ENCODE peak calls at places on chromosomes 1 and 21, in ten cellular contexts. One of them, this sample, is unnamed.

GRCh38 chr1:213779228-213779627 is 208.5 kb upstream of the PROX1 start:
- DNase-seq in lower lobe of right lung: no peak
- DNase-seq in GM13976: no peak
- DNase-seq in upper lobe of right lung: no peak
- DNase-seq in A549: peak; percentile 26
- DNase-seq in omental fat pad: no peak
- DNase-seq in neural crest cell: no peak
- DNase-seq in kidney: no peak
- DNase-seq in BJ: no peak
- DNase-seq in bronchial epithelial cell: peak; percentile 86
- DNase-seq in this sample: no peak

GRCh38 chr21:38953516-38953915 is 147.8 kb downstream of the ETS2 start:
- DNase-seq in lower lobe of right lung: no peak
- DNase-seq in GM13976: no peak
- DNase-seq in upper lobe of right lung: no peak
- DNase-seq in A549: no peak
- DNase-seq in omental fat pad: no peak
- DNase-seq in neural crest cell: no peak
- DNase-seq in kidney: no peak
- DNase-seq in BJ: no peak
- DNase-seq in bronchial epithelial cell: no peak
- DNase-seq in this sample: no peak

GRCh38 chr1:77489910-77490309 is 192.5 kb downstream of the ZZZ3 start:
- DNase-seq in lower lobe of right lung: no peak
- DNase-seq in GM13976: no peak
- DNase-seq in upper lobe of right lung: no peak
- DNase-seq in A549: no peak
- DNase-seq in omental fat pad: no peak
- DNase-seq in neural crest cell: no peak
- DNase-seq in kidney: no peak
- DNase-seq in BJ: peak; percentile 35
- DNase-seq in bronchial epithelial cell: no peak
- DNase-seq in this sample: no peak

GRCh38 chr21:17542371-17542992 is 29.6 kb downstream of the CXADR start:
- DNase-seq in lower lobe of right lung: no peak
- DNase-seq in GM13976: no peak
- DNase-seq in upper lobe of right lung: no peak
- DNase-seq in A549: peak; percentile 37
- DNase-seq in omental fat pad: no peak
- DNase-seq in neural crest cell: no peak
- DNase-seq in kidney: no peak
- DNase-seq in BJ: no peak
- DNase-seq in bronchial epithelial cell: no peak
- DNase-seq in this sample: no peak

GRCh38 chr1:194807530-194808220 is 1621.3 kb upstream of the B3GALT2 start:
- DNase-seq in lower lobe of right lung: no peak
- DNase-seq in GM13976: no peak
- DNase-seq in upper lobe of right lung: no peak
- DNase-seq in A549: no peak
- DNase-seq in omental fat pad: no peak
- DNase-seq in neural crest cell: no peak
- DNase-seq in kidney: no peak
- DNase-seq in BJ: no peak
- DNase-seq in bronchial epithelial cell: no peak
- DNase-seq in this sample: no peak

GRCh38 chr1:110163591-110163990 is 13.3 kb downstream of the SLC6A17 start:
- DNase-seq in lower lobe of right lung: no peak
- DNase-seq in GM13976: no peak
- DNase-seq in upper lobe of right lung: no peak
- DNase-seq in A549: no peak
- DNase-seq in omental fat pad: no peak
- DNase-seq in neural crest cell: no peak
- DNase-seq in kidney: no peak
- DNase-seq in BJ: no peak
- DNase-seq in bronchial epithelial cell: no peak
- DNase-seq in this sample: no peak

GRCh38 chr1:121516279-121516967 is 331.6 kb downstream of the SRGAP2C start:
- DNase-seq in lower lobe of right lung: peak; percentile 67
- DNase-seq in GM13976: no peak
- DNase-seq in upper lobe of right lung: peak; percentile 65
- DNase-seq in A549: no peak
- DNase-seq in omental fat pad: no peak
- DNase-seq in neural crest cell: no peak
- DNase-seq in kidney: no peak
- DNase-seq in BJ: no peak
- DNase-seq in bronchial epithelial cell: no peak
- DNase-seq in this sample: no peak

GRCh38 chr1:200659269-200659668 is 10.4 kb downstream of the DDX59 start:
- DNase-seq in lower lobe of right lung: no peak
- DNase-seq in GM13976: no peak
- DNase-seq in upper lobe of right lung: no peak
- DNase-seq in A549: no peak
- DNase-seq in omental fat pad: no peak
- DNase-seq in neural crest cell: no peak
- DNase-seq in kidney: no peak
- DNase-seq in BJ: no peak
- DNase-seq in bronchial epithelial cell: peak; percentile 99
- DNase-seq in this sample: peak; percentile 44

DNA sequence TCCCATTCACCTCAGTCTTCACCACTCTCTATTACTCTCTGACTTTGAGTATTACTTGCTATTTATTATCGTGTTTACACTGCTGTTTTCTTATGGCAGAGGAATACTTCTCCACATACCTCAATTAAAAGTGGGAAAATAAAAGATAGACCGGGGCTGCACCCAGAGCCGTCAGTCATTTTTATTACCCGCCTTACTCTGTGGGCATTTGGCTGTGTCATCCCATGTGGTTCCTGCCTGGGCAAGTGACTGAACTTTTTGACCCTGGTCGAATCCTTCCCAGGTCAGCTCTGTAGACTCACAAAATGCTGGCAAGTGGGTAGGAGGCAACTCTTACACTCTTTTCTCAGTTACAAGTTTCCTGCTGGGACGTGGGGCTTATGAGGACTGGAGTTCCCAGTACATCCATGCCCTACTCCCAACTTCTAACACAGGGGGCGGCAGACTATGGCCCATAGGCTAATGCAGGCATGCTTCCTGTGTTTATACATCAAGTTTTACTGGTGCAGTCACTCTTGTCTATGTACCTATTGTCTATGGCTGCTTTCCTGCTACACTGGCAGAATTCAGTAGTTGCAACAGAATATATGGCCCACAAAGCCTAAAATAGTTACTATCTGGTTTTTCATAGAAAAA is 69.5 kb upstream of the KCND3 start:
- DNase-seq in lower lobe of right lung: no peak
- DNase-seq in GM13976: no peak
- DNase-seq in upper lobe of right lung: no peak
- DNase-seq in A549: no peak
- DNase-seq in omental fat pad: no peak
- DNase-seq in neural crest cell: no peak
- DNase-seq in kidney: no peak
- DNase-seq in BJ: no peak
- DNase-seq in bronchial epithelial cell: peak; percentile 43
- DNase-seq in this sample: no peak
- TF ChIP-seq CTCF in lower lobe of right lung: no peak
- TF ChIP-seq CTCF in GM13976: no peak
- TF ChIP-seq CTCF in upper lobe of right lung: no peak
- TF ChIP-seq CTCF in A549: no peak
- TF ChIP-seq CTCF in omental fat pad: no peak
- TF ChIP-seq CTCF in neural crest cell: no peak
- TF ChIP-seq CTCF in kidney: no peak
- TF ChIP-seq CTCF in BJ: no peak
- TF ChIP-seq CTCF in bronchial epithelial cell: peak; percentile 18
- TF ChIP-seq CTCF in this sample: no peak

GRCh38 chr1:31583995-31584868 is 7.9 kb downstream of the TINAGL1 start:
- DNase-seq in lower lobe of right lung: peak; percentile 86
- DNase-seq in GM13976: no peak
- DNase-seq in upper lobe of right lung: peak; percentile 85
- DNase-seq in A549: no peak
- DNase-seq in omental fat pad: no peak
- DNase-seq in neural crest cell: no peak
- DNase-seq in kidney: peak; percentile 98
- DNase-seq in BJ: no peak
- DNase-seq in bronchial epithelial cell: no peak
- DNase-seq in this sample: no peak

GRCh38 chr1:31584869-31585735 is 8.8 kb downstream of the TINAGL1 start:
- DNase-seq in lower lobe of right lung: no peak
- DNase-seq in GM13976: no peak
- DNase-seq in upper lobe of right lung: peak; percentile 53
- DNase-seq in A549: no peak
- DNase-seq in omental fat pad: no peak
- DNase-seq in neural crest cell: no peak
- DNase-seq in kidney: peak; percentile 73
- DNase-seq in BJ: no peak
- DNase-seq in bronchial epithelial cell: no peak
- DNase-seq in this sample: no peak

GRCh38 chr1:31586376-31587327 is 10.3 kb downstream of the TINAGL1 start:
- DNase-seq in lower lobe of right lung: no peak
- DNase-seq in GM13976: no peak
- DNase-seq in upper lobe of right lung: peak; percentile 60
- DNase-seq in A549: no peak
- DNase-seq in omental fat pad: no peak
- DNase-seq in neural crest cell: no peak
- DNase-seq in kidney: peak; percentile 75
- DNase-seq in BJ: no peak
- DNase-seq in bronchial epithelial cell: no peak
- DNase-seq in this sample: no peak

GRCh38 chr1:31587720-31588423 is 11.6 kb downstream of the TINAGL1 start:
- DNase-seq in lower lobe of right lung: peak; percentile 78
- DNase-seq in GM13976: peak; percentile 86
- DNase-seq in upper lobe of right lung: peak; percentile 85
- DNase-seq in A549: peak; percentile 66
- DNase-seq in omental fat pad: peak; percentile 32
- DNase-seq in neural crest cell: peak; percentile 52
- DNase-seq in kidney: peak; percentile 90
- DNase-seq in BJ: no peak
- DNase-seq in bronchial epithelial cell: peak; percentile 52
- DNase-seq in this sample: no peak

DNA sequence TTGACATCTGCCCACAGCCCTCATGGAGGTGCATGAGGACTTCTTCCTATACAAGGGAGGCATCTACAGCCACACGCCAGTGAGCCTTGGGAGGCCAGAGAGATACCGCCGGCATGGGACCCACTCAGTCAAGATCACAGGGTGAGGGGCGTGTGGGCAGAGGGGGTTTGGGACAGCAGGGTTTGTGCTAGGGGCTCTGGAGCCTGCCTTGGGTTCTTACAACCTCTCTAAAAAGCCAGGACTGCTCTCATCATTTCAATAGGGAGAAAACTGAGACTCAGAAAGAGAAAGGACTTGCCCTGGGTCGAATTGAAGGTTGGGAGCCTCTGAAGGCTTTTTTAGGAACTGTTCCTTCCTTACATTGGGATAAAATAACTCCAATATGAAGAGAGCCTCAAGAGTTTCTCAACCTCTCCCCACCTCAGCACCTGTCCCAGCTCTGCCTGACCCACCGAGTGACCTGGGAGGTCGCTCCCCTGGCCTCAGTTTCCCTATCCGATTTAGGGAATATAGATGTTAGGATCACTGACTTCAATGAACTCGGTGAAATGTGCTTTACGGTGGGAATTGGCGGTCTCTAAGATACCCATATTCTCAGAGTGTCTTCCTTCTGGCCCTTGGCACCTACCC is 9.5 kb downstream of the TINAGL1 start:
- DNase-seq in lower lobe of right lung: no peak
- DNase-seq in GM13976: no peak
- DNase-seq in upper lobe of right lung: no peak
- DNase-seq in A549: no peak
- DNase-seq in omental fat pad: no peak
- DNase-seq in neural crest cell: no peak
- DNase-seq in kidney: no peak
- DNase-seq in BJ: no peak
- DNase-seq in bronchial epithelial cell: no peak
- DNase-seq in this sample: no peak
- TF ChIP-seq CTCF in lower lobe of right lung: no peak
- TF ChIP-seq CTCF in GM13976: no peak
- TF ChIP-seq CTCF in upper lobe of right lung: no peak
- TF ChIP-seq CTCF in A549: no peak
- TF ChIP-seq CTCF in omental fat pad: no peak
- TF ChIP-seq CTCF in neural crest cell: no peak
- TF ChIP-seq CTCF in kidney: no peak
- TF ChIP-seq CTCF in BJ: no peak
- TF ChIP-seq CTCF in bronchial epithelial cell: no peak
- TF ChIP-seq CTCF in this sample: no peak

GRCh38 chr21:42521384-42521783 is 7.7 kb downstream of the SLC37A1 start:
- DNase-seq in lower lobe of right lung: no peak
- DNase-seq in GM13976: no peak
- DNase-seq in upper lobe of right lung: no peak
- DNase-seq in A549: no peak
- DNase-seq in omental fat pad: no peak
- DNase-seq in neural crest cell: no peak
- DNase-seq in kidney: no peak
- DNase-seq in BJ: no peak
- DNase-seq in bronchial epithelial cell: no peak
- DNase-seq in this sample: no peak

GRCh38 chr21:42521805-42522204 is 8.2 kb downstream of the SLC37A1 start:
- DNase-seq in lower lobe of right lung: no peak
- DNase-seq in GM13976: no peak
- DNase-seq in upper lobe of right lung: no peak
- DNase-seq in A549: no peak
- DNase-seq in omental fat pad: no peak
- DNase-seq in neural crest cell: no peak
- DNase-seq in kidney: no peak
- DNase-seq in BJ: no peak
- DNase-seq in bronchial epithelial cell: no peak
- DNase-seq in this sample: no peak

GRCh38 chr21:42522771-42523170 is 9.1 kb downstream of the SLC37A1 start:
- DNase-seq in lower lobe of right lung: no peak
- DNase-seq in GM13976: no peak
- DNase-seq in upper lobe of right lung: no peak
- DNase-seq in A549: no peak
- DNase-seq in omental fat pad: no peak
- DNase-seq in neural crest cell: no peak
- DNase-seq in kidney: no peak
- DNase-seq in BJ: no peak
- DNase-seq in bronchial epithelial cell: no peak
- DNase-seq in this sample: no peak

GRCh38 chr21:42522271-42522670 is 8.6 kb downstream of the SLC37A1 start:
- DNase-seq in lower lobe of right lung: no peak
- DNase-seq in GM13976: no peak
- DNase-seq in upper lobe of right lung: no peak
- DNase-seq in A549: no peak
- DNase-seq in omental fat pad: no peak
- DNase-seq in neural crest cell: no peak
- DNase-seq in kidney: no peak
- DNase-seq in BJ: no peak
- DNase-seq in bronchial epithelial cell: no peak
- DNase-seq in this sample: no peak

DNA sequence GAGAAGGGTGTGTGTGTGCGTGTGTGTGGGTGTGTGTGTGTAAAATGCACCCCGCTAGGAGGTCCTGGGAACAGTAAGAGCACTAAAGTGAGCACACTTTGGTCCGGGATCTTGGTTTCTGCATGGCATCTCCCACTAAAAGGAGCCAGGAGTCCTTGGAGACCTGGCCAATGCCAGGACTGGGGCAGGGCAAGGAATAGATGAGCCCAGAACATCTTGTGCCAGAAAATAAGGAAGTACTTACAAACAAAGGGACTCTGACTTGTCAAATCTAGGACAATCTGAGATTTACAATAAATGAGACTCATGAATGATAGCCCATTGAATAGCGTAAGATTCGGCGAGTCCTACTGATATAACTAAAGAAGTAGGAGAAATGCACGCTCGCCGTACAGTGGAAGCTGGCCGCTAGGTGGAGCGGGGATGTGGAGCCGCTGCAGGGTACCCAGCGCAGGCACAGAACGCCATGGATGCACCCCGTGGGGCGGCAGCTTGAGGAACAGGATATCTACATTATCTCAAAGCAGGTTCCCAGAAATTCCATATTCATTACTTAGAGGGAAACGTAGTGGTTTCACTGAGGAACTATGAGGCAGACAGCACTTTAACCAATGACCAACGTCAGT is 7.1 kb downstream of the SLC37A1 start:
- DNase-seq in lower lobe of right lung: no peak
- DNase-seq in GM13976: no peak
- DNase-seq in upper lobe of right lung: no peak
- DNase-seq in A549: no peak
- DNase-seq in omental fat pad: no peak
- DNase-seq in neural crest cell: peak; percentile 36
- DNase-seq in kidney: no peak
- DNase-seq in BJ: no peak
- DNase-seq in bronchial epithelial cell: no peak
- DNase-seq in this sample: no peak
- TF ChIP-seq CTCF in lower lobe of right lung: no peak
- TF ChIP-seq CTCF in GM13976: no peak
- TF ChIP-seq CTCF in upper lobe of right lung: no peak
- TF ChIP-seq CTCF in A549: no peak
- TF ChIP-seq CTCF in omental fat pad: no peak
- TF ChIP-seq CTCF in neural crest cell: peak; percentile 51
- TF ChIP-seq CTCF in kidney: no peak
- TF ChIP-seq CTCF in BJ: peak; percentile 20
- TF ChIP-seq CTCF in bronchial epithelial cell: no peak
- TF ChIP-seq CTCF in this sample: peak; percentile 30

GRCh38 chr1:182192215-182192614 is 130.7 kb upstream of the ZNF648 start:
- DNase-seq in lower lobe of right lung: no peak
- DNase-seq in GM13976: no peak
- DNase-seq in upper lobe of right lung: no peak
- DNase-seq in A549: no peak
- DNase-seq in omental fat pad: no peak
- DNase-seq in neural crest cell: no peak
- DNase-seq in kidney: no peak
- DNase-seq in BJ: no peak
- DNase-seq in bronchial epithelial cell: no peak
- DNase-seq in this sample: no peak
- TF ChIP-seq CTCF in lower lobe of right lung: no peak
- TF ChIP-seq CTCF in GM13976: no peak
- TF ChIP-seq CTCF in upper lobe of right lung: no peak
- TF ChIP-seq CTCF in A549: no peak
- TF ChIP-seq CTCF in omental fat pad: no peak
- TF ChIP-seq CTCF in neural crest cell: no peak
- TF ChIP-seq CTCF in kidney: no peak
- TF ChIP-seq CTCF in BJ: no peak
- TF ChIP-seq CTCF in bronchial epithelial cell: no peak
- TF ChIP-seq CTCF in this sample: no peak